ENCODE peak calls at places on chromosomes 7 and 10, in six cellular contexts. J is AG04450, A is mucosa of descending colon, Q is brain microvascular endothelial cell, Y is HL-60, U is left ventricle myocardium inferior. V is an unnamed sample.

GRCh38 chr10:63478564-63478963 is 12.8 kb upstream of the JMJD1C start:
- DNase-seq in A (no peak), U (no peak), Y (no peak), Q (no peak), J (no peak), V (no peak)

GRCh38 chr10:31619410-31620095 is 300.5 kb downstream of the ZEB1 start:
- DNase-seq in U (peak; percentile 48), Y (no peak), Q (no peak), A (no peak), J (no peak), V (no peak)

GRCh38 chr7:128892521-128893250 is 17.8 kb downstream of the KCP start:
- DNase-seq in Y (no peak), U (peak; percentile 9), J (no peak), Q (no peak), A (peak; percentile 48), V (no peak)

GRCh38 chr7:46178685-46179084 is 257.6 kb upstream of the IGFBP3 start:
- DNase-seq in U (no peak), Y (no peak), A (no peak), Q (peak; percentile 30), J (no peak), V (peak; percentile 27)

GRCh38 chr10:12590682-12591642 is 241.6 kb downstream of the CAMK1D start:
- DNase-seq in Q (no peak), A (no peak), J (no peak), U (no peak), Y (no peak), V (no peak)

GRCh38 chr10:120475844-120476791 is 19.1 kb downstream of the PLPP4 start:
- DNase-seq in J (no peak), A (no peak), U (no peak), Y (no peak), Q (no peak), V (no peak)

GRCh38 chr7:99623091-99623693 is 6.4 kb downstream of the ZSCAN25 start:
- DNase-seq in U (no peak), Q (no peak), J (no peak), A (no peak), Y (no peak), V (no peak)

GRCh38 chr10:329361-330099 is 194.3 kb downstream of the ZMYND11 start:
- DNase-seq in Y (peak; percentile 1), Q (peak; percentile 96), J (peak; percentile 88), A (peak; percentile 86), U (peak; percentile 79), V (peak; percentile 86)

GRCh38 chr10:110076559-110077318 is 69.0 kb downstream of the ADD3 start:
- DNase-seq in Y (peak; percentile 99), Q (peak; percentile 87), U (no peak), A (no peak), J (no peak), V (peak; percentile 89)

GRCh38 chr10:89419548-89419947 is 5.2 kb downstream of the IFIT5 start:
- DNase-seq in Q (no peak), U (no peak), J (no peak), Y (no peak), A (no peak), V (no peak)

GRCh38 chr10:103547391-103547946 is 54.0 kb downstream of the NEURL1 start:
- DNase-seq in Y (no peak), U (no peak), J (no peak), A (no peak), Q (no peak), V (no peak)

GRCh38 chr10:127402596-127403409 is 146.3 kb upstream of the NPS start:
- DNase-seq in A (no peak), J (no peak), Y (no peak), Q (no peak), U (no peak), V (no peak)

GRCh38 chr7:155663942-155664341 is 19.5 kb downstream of the RBM33 start:
- DNase-seq in A (no peak), J (no peak), U (no peak), Q (no peak), Y (no peak), V (no peak)

GRCh38 chr10:14062528-14063260 is 268.0 kb downstream of the FRMD4A start:
- DNase-seq in Q (no peak), Y (no peak), A (no peak), U (no peak), J (no peak), V (no peak)

GRCh38 chr7:129161524-129161923 is 17.0 kb downstream of the TSPAN33 start:
- DNase-seq in Y (no peak), U (no peak), A (no peak), J (no peak), Q (no peak), V (no peak)

GRCh38 chr10:127968027-127968441 is 61.1 kb downstream of the PTPRE start:
- DNase-seq in U (no peak), J (no peak), A (no peak), Y (no peak), Q (no peak), V (no peak)

GRCh38 chr7:13542451-13542850 is 447.0 kb downstream of the ETV1 start:
- DNase-seq in Y (no peak), Q (no peak), J (no peak), A (no peak), U (no peak), V (no peak)

GRCh38 chr10:78996449-78997129 is 72.2 kb upstream of the ZMIZ1 start:
- DNase-seq in Y (no peak), A (no peak), Q (no peak), J (no peak), U (no peak), V (no peak)

GRCh38 chr7:155217629-155218028 is 80.0 kb upstream of the INSIG1 start:
- DNase-seq in A (no peak), Y (no peak), Q (no peak), U (no peak), J (no peak), V (no peak)

GRCh38 chr7:22980422-22980821 is 33.5 kb downstream of the HYCC1 start:
- DNase-seq in J (peak; percentile 30), A (no peak), U (no peak), Y (no peak), Q (no peak), V (peak; percentile 26)

GRCh38 chr7:94633025-94633341 is 22.9 kb downstream of the SGCE start:
- DNase-seq in A (no peak), J (no peak), Q (no peak), Y (no peak), U (no peak), V (no peak)

GRCh38 chr7:27151945-27152815 is at the start of gene HOXA3:
- DNase-seq in Y (no peak), A (peak; percentile 87), U (peak; percentile 9), J (no peak), Q (no peak), V (peak; percentile 71)

GRCh38 chr10:86936661-86937501 is 20.5 kb downstream of the MMRN2 start:
- DNase-seq in J (no peak), A (no peak), Y (no peak), Q (peak; percentile 25), U (no peak), V (no peak)

GRCh38 chr10:75865413-75865812 is 434.0 kb downstream of the LRMDA start:
- DNase-seq in A (no peak), Q (no peak), Y (no peak), U (no peak), J (no peak), V (no peak)

GRCh38 chr10:71236286-71236685 is 23.9 kb downstream of the UNC5B start:
- DNase-seq in A (peak; percentile 36), Y (no peak), U (peak; percentile 8), J (no peak), Q (no peak), V (no peak)

GRCh38 chr7:95582578-95583293 is 13.6 kb downstream of the PDK4 start:
- DNase-seq in A (no peak), J (no peak), Y (no peak), U (no peak), Q (no peak), V (no peak)

GRCh38 chr10:72980348-72980747 is 25.7 kb upstream of the PLA2G12B start:
- DNase-seq in U (no peak), Y (no peak), A (no peak), Q (no peak), J (no peak), V (no peak)

GRCh38 chr7:84532196-84532595 is 337.6 kb upstream of the SEMA3A start:
- DNase-seq in Q (no peak), U (no peak), A (no peak), Y (no peak), J (no peak), V (no peak)
- H3K4me3 ChIP-seq in Q (no peak overlapping the region), U (no peak overlapping the region), A (no peak overlapping the region), Y (no peak overlapping the region), J (no peak overlapping the region), V (no peak overlapping the region)

GRCh38 chr7:102284891-102285540 is 1.7 kb upstream of the SH2B2 start:
- DNase-seq in U (peak; percentile 70), J (no peak), A (peak; percentile 83), Y (no peak), Q (no peak), V (no peak)
- H3K4me3 ChIP-seq in U (peak overlapping the region; percentile 91), J (no peak overlapping the region), A (no peak overlapping the region), Y (peak overlapping the region; percentile 7), Q (no peak overlapping the region), V (peak overlapping the region; percentile 8)

GRCh38 chr7:2811476-2812118 is 32.5 kb downstream of the GNA12 start:
- DNase-seq in Y (no peak), Q (no peak), U (no peak), J (no peak), A (no peak), V (no peak)
- H3K4me3 ChIP-seq in Y (no peak overlapping the region), Q (no peak overlapping the region), U (peak overlapping the region; percentile 55), J (no peak overlapping the region), A (no peak overlapping the region), V (peak overlapping the region; percentile 2)

GRCh38 chr7:1567893-1568292 is 1.9 kb downstream of the PSMG3 start:
- DNase-seq in J (peak; percentile 83), U (no peak), A (peak; percentile 56), Y (no peak), Q (peak; percentile 81), V (peak; percentile 80)
- H3K4me3 ChIP-seq in J (peak overlapping the region; percentile 39), U (no peak overlapping the region), A (no peak overlapping the region), Y (no peak overlapping the region), Q (no peak overlapping the region), V (no peak overlapping the region)

GRCh38 chr7:69617364-69617763 is 19.1 kb downstream of the AUTS2 start:
- DNase-seq in A (no peak), Q (no peak), J (no peak), Y (no peak), U (no peak), V (no peak)

GRCh38 chr7:69620063-69620462 is 21.8 kb downstream of the AUTS2 start:
- DNase-seq in Y (no peak), Q (no peak), A (no peak), J (no peak), U (no peak), V (no peak)

GRCh38 chr7:69620650-69621049 is 22.4 kb downstream of the AUTS2 start:
- DNase-seq in Y (no peak), J (no peak), Q (no peak), A (no peak), U (no peak), V (no peak)

GRCh38 chr7:69622014-69622818 is 23.9 kb downstream of the AUTS2 start:
- DNase-seq in Y (no peak), Q (no peak), A (no peak), J (no peak), U (no peak), V (no peak)

GRCh38 chr7:69619619-69620018 is 21.3 kb downstream of the AUTS2 start:
- DNase-seq in J (no peak), U (no peak), A (no peak), Q (no peak), Y (no peak), V (no peak)
- H3K4me3 ChIP-seq in J (no peak overlapping the region), U (no peak overlapping the region), A (no peak overlapping the region), Q (no peak overlapping the region), Y (no peak overlapping the region), V (no peak overlapping the region)

V was measured in skeletal muscle cell.